ENCODE peak calls at places on chromosomes 11 and 22, in eight cellular contexts. E is T-helper 22 cell; Q is naive B cell; F is endothelial cell; R is BJ; X is anterior cingulate cortex; J is Kasumi-1; C is activated T-cell treated with anti-CD3 and anti-CD28 coated beads, Interleukin-2, amount 50 U/mL, for 72 hours. I is an unnamed sample.

GRCh38 chr11:33133761-33134160 is 27.5 kb downstream of the CSTF3 start:
- DNase-seq in E (no peak), Q (no peak), F (no peak), R (no peak), X (no peak), J (no peak), C (no peak), I (no peak)

GRCh38 chr22:41146573-41146972 is 54.2 kb downstream of the EP300 start:
- DNase-seq in E (no peak), Q (no peak), F (no peak), R (no peak), X (no peak), J (no peak), C (no peak), I (no peak)

GRCh38 chr11:64770120-64770519 is 8.2 kb downstream of the SF1 start:
- DNase-seq in E (no peak), Q (no peak), F (no peak), R (no peak), X (no peak), J (no peak), C (no peak), I (no peak)

GRCh38 chr11:117273550-117274289 is 17.4 kb upstream of the BACE1-AS start:
- DNase-seq in E (no peak), Q (no peak), F (no peak), R (peak), X (no peak), J (no peak), C (no peak), I (peak)

GRCh38 chr11:114161486-114162250 is 102.2 kb downstream of the ZBTB16 start:
- DNase-seq in E (no peak), Q (no peak), F (no peak), R (no peak), X (no peak), J (no peak), C (no peak), I (no peak)

GRCh38 chr22:50218153-50218995 is 17.6 kb downstream of the SELENOO start:
- DNase-seq in E (no peak), Q (no peak), F (no peak), R (no peak), X (no peak), J (no peak), C (no peak), I (no peak)

GRCh38 chr11:28077524-28077923 is 30.4 kb downstream of the KIF18A start:
- DNase-seq in E (no peak), Q (no peak), F (no peak), R (no peak), X (no peak), J (no peak), C (no peak), I (no peak)

GRCh38 chr11:71991494-71991893 is 7.2 kb upstream of the IL18BP start:
- DNase-seq in E (no peak), Q (peak), F (no peak), R (no peak), X (no peak), J (peak), C (no peak), I (no peak)

GRCh38 chr11:2995893-2996554 is 3.9 kb upstream of the NAP1L4 start:
- DNase-seq in E (no peak), Q (no peak), F (no peak), R (no peak), X (no peak), J (no peak), C (no peak), I (no peak)

GRCh38 chr22:45919504-45920286 is 57.3 kb downstream of the WNT7B start:
- DNase-seq in E (no peak), Q (no peak), F (no peak), R (no peak), X (no peak), J (no peak), C (no peak), I (no peak)

GRCh38 chr11:68077617-68078592 is 39.1 kb downstream of the TCIRG1 start:
- DNase-seq in E (no peak), Q (no peak), F (no peak), R (no peak), X (no peak), J (no peak), C (no peak), I (no peak)

GRCh38 chr22:49214976-49215375 is 612.7 kb downstream of the BRD1 start:
- DNase-seq in E (no peak), Q (no peak), F (no peak), R (no peak), X (no peak), J (no peak), C (no peak), I (no peak)

GRCh38 chr11:69467646-69468045 is 13.8 kb upstream of the LINC01488 start:
- DNase-seq in E (no peak), Q (no peak), F (no peak), R (no peak), X (no peak), J (no peak), C (no peak), I (no peak)

GRCh38 chr11:125376856-125377255 is 119.2 kb downstream of the FEZ1 start:
- DNase-seq in E (no peak), Q (no peak), F (no peak), R (no peak), X (no peak), J (no peak), C (no peak), I (no peak)

I was measured in AG09309.